ENCODE peak calls at places on chromosomes 2 and 18, in five cellular contexts. M is dorsolateral prefrontal cortex, E is sigmoid colon, C is Peyer's patch, V is OCI-LY7. Z is an unnamed sample.

GRCh38 chr18:23453657-23454011 is 547 bp downstream of the RIOK3 start:
- DNase-seq in C (no peak), V (peak), E (no peak), M (no peak), Z (no peak)

GRCh38 chr2:182043021-182043420 is 57.4 kb downstream of the PPP1R1C start:
- DNase-seq in M (no peak), C (no peak), E (no peak), V (no peak), Z (no peak)

GRCh38 chr2:135030826-135031225 is 16.4 kb downstream of the MAP3K19 start:
- DNase-seq in M (no peak), V (peak), E (no peak), C (no peak), Z (no peak)

GRCh38 chr2:212894026-212894425 is 257.4 kb downstream of the IKZF2 start:
- DNase-seq in V (no peak), E (no peak), M (no peak), C (no peak), Z (no peak)

GRCh38 chr2:25590921-25591505 is 82.4 kb downstream of the DTNB start:
- DNase-seq in M (peak), E (no peak), V (no peak), C (no peak), Z (no peak)

GRCh38 chr2:207504513-207505171 is 25.1 kb upstream of the CREB1 start:
- DNase-seq in V (no peak), C (no peak), M (no peak), E (no peak), Z (peak)

GRCh38 chr2:69054431-69054830 is 41.5 kb downstream of the ANTXR1 start:
- DNase-seq in E (no peak), V (no peak), C (no peak), M (no peak), Z (no peak)

GRCh38 chr2:25912851-25913695 is 34.8 kb upstream of the ASXL2 start:
- DNase-seq in C (no peak), E (no peak), M (no peak), V (no peak), Z (no peak)

GRCh38 chr2:173400760-173401159 is 46.1 kb downstream of the CDCA7 start:
- DNase-seq in E (no peak), V (peak), C (no peak), M (no peak), Z (no peak)

GRCh38 chr2:190882831-190883582 is 2.4 kb downstream of the GLS start:
- DNase-seq in C (no peak), E (no peak), V (peak), M (no peak), Z (no peak)

GRCh38 chr2:113237604-113238003 is 41.1 kb downstream of the PAX8 start:
- DNase-seq in V (no peak), M (no peak), C (no peak), E (no peak), Z (no peak)

GRCh38 chr2:218981390-218982311 is 3.3 kb downstream of the FEV start:
- DNase-seq in M (no peak), C (no peak), E (peak), V (no peak), Z (no peak)

GRCh38 chr2:201833796-201834195 is 27.5 kb downstream of the CDK15 start:
- DNase-seq in M (no peak), C (no peak), V (no peak), E (no peak), Z (no peak)

GRCh38 chr2:9690252-9690651 is 59.5 kb upstream of the YWHAQ start:
- DNase-seq in M (no peak), V (no peak), C (no peak), E (no peak), Z (no peak)

GRCh38 chr2:218607436-218608115 is at the start of gene PLCD4:
- DNase-seq in C (no peak), E (peak), M (no peak), V (no peak), Z (peak)

GRCh38 chr2:69946351-69947077 is 14.9 kb downstream of the ASPRV1 start:
- DNase-seq in V (peak), M (no peak), E (no peak), C (peak), Z (peak)

GRCh38 chr18:34297287-34297686 is 72.6 kb upstream of the NOL4 start:
- DNase-seq in V (no peak), E (no peak), M (no peak), C (no peak), Z (no peak)

GRCh38 chr18:1906421-1906820 is 664.9 kb downstream of the METTL4 start:
- DNase-seq in M (no peak), V (no peak), E (no peak), C (no peak), Z (no peak)

DNA sequence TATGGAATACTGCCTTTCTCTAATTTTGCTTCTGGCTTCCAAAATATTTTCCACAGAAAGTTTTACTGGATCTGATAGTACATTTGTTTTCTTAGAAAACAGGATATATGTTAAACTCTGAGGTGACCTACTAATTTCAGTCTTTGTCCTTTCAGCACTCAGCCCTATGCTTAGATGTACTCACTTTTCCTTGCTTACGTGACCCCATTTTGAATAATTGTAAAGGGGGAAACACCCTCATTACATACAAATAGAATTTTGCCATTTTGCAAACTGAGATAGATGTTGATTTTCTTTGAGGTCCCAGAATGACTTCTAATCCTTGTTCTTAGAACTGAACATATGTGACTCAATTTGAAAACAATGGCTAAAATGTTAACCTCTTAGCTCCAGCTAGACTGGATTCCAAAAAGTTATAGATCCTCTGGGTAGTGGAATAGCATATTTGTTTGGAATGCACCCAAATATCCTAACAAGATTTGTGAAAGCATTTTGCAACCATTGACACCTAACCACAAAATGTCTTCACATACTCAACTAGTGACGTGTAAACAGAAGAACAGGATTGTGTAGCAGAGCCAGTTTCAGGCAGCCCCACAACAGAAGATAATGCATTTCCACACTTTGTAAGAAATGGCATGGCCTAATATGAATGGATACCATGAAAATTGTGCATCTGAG is 44.8 kb upstream of the EHBP1 start:
- DNase-seq in V (no peak), C (no peak), M (no peak), E (no peak), Z (peak)
- H3K4me3 ChIP-seq in V (no peak), C (no peak), M (no peak), E (no peak), Z (no peak)

GRCh38 chr2:128054104-128054503 is 26.2 kb upstream of the SAP130 start:
- DNase-seq in E (no peak), M (no peak), V (no peak), C (no peak), Z (no peak)
- TF ChIP-seq CTCF in E (no peak), M (no peak), V (no peak), C (no peak), Z (no peak)

GRCh38 chr2:199206536-199206935 is 251.2 kb downstream of the SATB2 start:
- DNase-seq in V (no peak), M (no peak), C (no peak), E (no peak), Z (no peak)
- H3K4me3 ChIP-seq in V (no peak), M (no peak), C (no peak), E (no peak), Z (no peak)

GRCh38 chr2:126731353-126731752 is 75.4 kb downstream of the GYPC start:
- DNase-seq in C (no peak), E (no peak), V (no peak), M (no peak), Z (no peak)
- TF ChIP-seq CTCF in C (no peak), E (no peak), V (no peak), M (no peak), Z (no peak)

DNA sequence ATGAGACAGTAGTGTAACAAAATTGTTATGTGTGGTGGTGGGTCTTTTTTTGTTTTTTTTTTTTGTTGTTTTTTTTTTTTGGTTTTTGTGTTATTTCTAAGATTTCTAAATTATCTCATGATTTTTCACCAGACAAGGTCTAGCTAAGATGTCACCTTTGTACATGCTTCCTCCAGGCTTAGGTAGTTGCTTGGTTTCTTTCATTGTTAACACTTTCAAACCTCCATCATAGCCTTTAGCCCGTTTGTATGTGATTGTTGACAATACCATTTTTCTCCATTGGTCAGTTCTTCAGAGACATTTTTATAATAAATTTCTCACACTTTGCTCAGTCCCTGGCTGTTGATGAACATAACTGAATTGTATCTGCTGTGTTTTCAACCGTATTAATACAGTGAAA is 2.2 kb downstream of the RELCH start:
- DNase-seq in E (no peak), M (no peak), V (no peak), C (no peak), Z (no peak)
- H3K4me3 ChIP-seq in E (no peak), M (peak), V (peak), C (peak), Z (peak)

GRCh38 chr2:88690591-88691338 is 708 bp upstream of the RPIA start:
- DNase-seq in E (no peak), M (no peak), V (peak), C (peak), Z (no peak)
- TF ChIP-seq CTCF in E (no peak), M (no peak), V (peak), C (peak), Z (peak)

DNA sequence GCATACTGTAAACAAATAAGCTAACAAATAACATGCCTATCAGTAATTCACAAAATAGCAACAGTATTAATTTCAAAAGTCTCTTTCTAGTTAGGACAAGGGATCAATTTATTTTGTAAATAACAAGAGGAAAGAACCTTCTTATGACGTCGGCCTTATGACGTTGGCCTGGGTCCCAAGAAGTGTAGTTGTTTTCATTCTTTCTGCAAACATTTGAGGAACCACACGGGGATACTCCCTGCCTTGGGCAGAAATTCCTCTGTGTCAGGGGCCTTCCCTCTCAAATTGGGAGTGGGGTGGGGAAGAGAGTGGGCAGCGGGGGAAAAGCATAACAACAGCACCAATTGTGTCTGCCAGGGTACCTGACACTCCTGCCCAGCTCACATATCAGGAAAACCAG is 1.3 kb downstream of the CCDC68 start:
- DNase-seq in C (no peak), V (no peak), E (no peak), M (no peak), Z (peak)
- H3K4me3 ChIP-seq in C (peak), V (no peak), E (no peak), M (no peak), Z (no peak)

GRCh38 chr2:110679865-110680264 is 2.0 kb upstream of the BUB1 start:
- DNase-seq in V (no peak), E (no peak), C (no peak), M (no peak), Z (no peak)

GRCh38 chr2:110678457-110679336 is 834 bp upstream of the BUB1 start:
- DNase-seq in C (peak), V (peak), M (peak), E (peak), Z (no peak)

GRCh38 chr2:110677530-110678456 is at the start of gene BUB1:
- DNase-seq in M (peak), E (peak), V (peak), C (peak), Z (peak)

GRCh38 chr2:110677080-110677479 is 783 bp downstream of the BUB1 start:
- DNase-seq in C (no peak), V (no peak), M (no peak), E (no peak), Z (no peak)

GRCh38 chr2:110679337-110679707 is 1.5 kb upstream of the BUB1 start:
- DNase-seq in M (no peak), E (no peak), C (peak), V (peak), Z (no peak)
- TF ChIP-seq CTCF in M (no peak), E (no peak), C (no peak), V (peak), Z (peak)

GRCh38 chr2:118222643-118223486 is 134.6 kb downstream of the INSIG2 start:
- DNase-seq in V (no peak), E (no peak), M (no peak), C (no peak), Z (no peak)
- H3K4me3 ChIP-seq in V (peak), E (no peak), M (no peak), C (no peak), Z (no peak)

DNA sequence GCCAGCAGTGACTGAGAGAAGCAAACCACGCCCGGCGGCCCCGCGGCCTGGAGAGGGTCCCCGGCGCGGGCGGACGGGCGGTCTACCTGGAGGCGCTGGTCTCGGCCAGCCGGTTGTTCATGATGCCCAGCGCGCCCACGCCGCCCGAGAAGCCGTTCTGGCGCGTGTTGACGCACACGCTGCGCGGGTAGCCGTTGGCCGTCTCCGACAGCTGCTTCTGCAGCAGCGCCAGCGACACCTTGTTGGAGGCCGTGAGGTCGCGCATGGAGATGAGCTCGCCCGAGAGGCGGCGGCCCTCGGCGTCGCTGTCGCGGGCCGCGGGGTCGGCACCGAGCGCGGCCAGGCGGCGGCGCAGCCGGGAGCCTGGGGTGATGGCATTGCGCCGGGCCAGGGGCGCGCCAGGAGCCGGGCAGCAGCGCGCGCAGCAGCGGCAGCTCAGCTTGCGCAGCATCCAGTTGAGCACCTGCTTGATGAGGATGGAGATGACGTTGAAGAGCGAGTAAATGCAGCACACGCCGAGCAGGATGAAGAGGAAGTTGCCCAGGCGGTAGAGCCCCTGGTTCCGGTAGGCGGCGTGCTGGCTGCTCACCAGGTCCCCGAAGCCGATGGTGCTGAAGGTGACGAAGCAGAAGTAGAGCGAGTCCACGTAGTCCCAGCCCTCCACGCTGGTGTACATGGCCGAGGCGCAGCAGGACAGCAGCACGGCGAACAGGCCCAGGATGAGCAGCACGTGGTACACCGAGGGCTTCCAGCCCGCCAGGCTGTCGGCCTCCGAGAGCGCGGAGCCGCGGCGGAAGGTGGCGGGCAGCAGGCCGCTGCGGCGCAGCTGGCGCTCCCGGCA is 118.1 kb downstream of the MSH2 start:
- DNase-seq in V (peak), E (no peak), M (peak), C (peak), Z (peak)
- TF ChIP-seq CTCF in V (peak), E (no peak), M (no peak), C (peak), Z (peak)

Z was measured in retinal pigment epithelial cell.